ENCODE peak calls at places on chromosomes 11 and 22, in nine cellular contexts. L is NCI-H1105; P is activated CD8-positive, alpha-beta memory T cell treated with anti-CD3 and anti-CD28 coated beads for 48 hours; B is left cardiac atrium; G is HT1080; A is fibroblast of mammary gland; W is PC-3; N is nucleus accumbens; F is substantia nigra. D is an unnamed sample.
A peak's percentile ranks its signal among the peaks of the same experiment; 100 is the strongest.

GRCh38 chr11:132784441-132784840 is 747.9 kb downstream of the OPCML start:
- DNase-seq in B (peak; percentile 33), G (peak; percentile 62), L (no peak), A (no peak), F (no peak), N (no peak), P (no peak), W (peak; percentile 4), D (no peak)

GRCh38 chr11:75547617-75548054 is 14.4 kb upstream of the SERPINH1 start:
- DNase-seq in P (no peak), F (no peak), G (peak; percentile 51), B (peak; percentile 80), L (peak; percentile 28), A (peak; percentile 68), W (peak; percentile 82), N (peak; percentile 19), D (peak; percentile 82)

GRCh38 chr22:29691636-29692326 is 28.0 kb upstream of the CABP7 start:
- DNase-seq in W (no peak), F (no peak), A (no peak), N (no peak), L (no peak), B (no peak), P (no peak), G (no peak), D (no peak)

GRCh38 chr11:120121336-120121735 is 16.6 kb downstream of the TRIM29 start:
- DNase-seq in A (no peak), G (peak; percentile 19), P (no peak), N (no peak), F (no peak), B (no peak), L (no peak), W (peak; percentile 93), D (no peak)

GRCh38 chr11:100328626-100329340 is 358.3 kb upstream of the ARHGAP42 start:
- DNase-seq in P (no peak), W (peak; percentile 7), A (peak; percentile 1), G (peak; percentile 78), F (no peak), N (no peak), L (no peak), B (no peak), D (no peak)

GRCh38 chr11:111913997-111914396 is 1.5 kb downstream of the HSPB2 start:
- DNase-seq in P (no peak), L (no peak), W (peak; percentile 33), G (peak; percentile 42), B (peak; percentile 75), N (peak; percentile 35), F (peak; percentile 63), A (peak; percentile 69), D (no peak)

GRCh38 chr11:118572914-118573550 is 823 bp downstream of the ARCN1 start:
- DNase-seq in F (no peak), P (no peak), A (peak; percentile 63), L (no peak), B (no peak), G (peak; percentile 36), N (no peak), W (peak; percentile 40), D (peak; percentile 11)

GRCh38 chr11:28529046-28529445 is 420.9 kb downstream of the METTL15 start:
- DNase-seq in L (no peak), F (no peak), P (no peak), N (no peak), A (peak; percentile 8), G (no peak), W (no peak), B (no peak), D (no peak)

GRCh38 chr11:6626971-6627761 is 7.9 kb upstream of the TPP1 start:
- DNase-seq in W (no peak), F (peak; percentile 26), P (no peak), B (no peak), L (no peak), A (no peak), N (no peak), G (no peak), D (no peak)

GRCh38 chr22:37525073-37525745 is 6.0 kb upstream of the CARD10 start:
- DNase-seq in P (no peak), W (peak; percentile 84), N (no peak), A (peak; percentile 79), F (no peak), G (peak; percentile 90), L (no peak), B (peak; percentile 69), D (no peak)

D was measured in neuronal stem cell.